ENCODE peak calls at places on chromosome 16, in ten cellular contexts. L, R, E, Z, B, U, K, T, P and H are unnamed samples.

GRCh38 chr16:70158261-70158939 is 15.2 kb upstream of the CLEC18C start:
- DNase-seq in K (peak), B (no peak), P (no peak), L (no peak), Z (no peak), T (no peak), U (no peak), E (no peak), R (no peak), H (no peak)

GRCh38 chr16:68642436-68643064 is 2.6 kb upstream of the CDH3 start:
- DNase-seq in Z (peak), L (no peak), E (peak), T (no peak), K (peak), B (no peak), R (peak), P (no peak), U (peak), H (no peak)

GRCh38 chr16:3651461-3652372 is 2.8 kb upstream of the DNASE1 start:
- DNase-seq in U (no peak), T (no peak), B (no peak), P (no peak), K (no peak), E (no peak), R (no peak), Z (no peak), L (no peak), H (no peak)

GRCh38 chr16:61936522-61936921 is 99.7 kb downstream of the CDH8 start:
- DNase-seq in L (no peak), R (no peak), B (no peak), K (peak), P (no peak), E (no peak), U (no peak), Z (peak), T (no peak), H (peak)

GRCh38 chr16:24165273-24165672 is 90.9 kb upstream of the CACNG3 start:
- DNase-seq in K (no peak), L (no peak), B (no peak), U (no peak), P (no peak), T (no peak), E (no peak), R (no peak), Z (no peak), H (no peak)

GRCh38 chr16:4736546-4736945 is 2.2 kb downstream of the DNAAF8 start:
- DNase-seq in K (no peak), Z (no peak), R (no peak), B (no peak), P (no peak), T (no peak), U (no peak), L (no peak), E (no peak), H (no peak)

GRCh38 chr16:71262391-71262790 is 26.8 kb downstream of the CMTR2 start:
- DNase-seq in T (no peak), B (no peak), R (no peak), U (no peak), E (no peak), P (no peak), Z (no peak), K (no peak), L (no peak), H (no peak)

GRCh38 chr16:9428355-9429005 is 337.0 kb downstream of the HAPSTR1 start:
- DNase-seq in R (no peak), L (no peak), E (no peak), P (no peak), T (no peak), Z (no peak), U (no peak), K (no peak), B (no peak), H (no peak)

GRCh38 chr16:12903325-12904040 is 2.1 kb downstream of the SHISA9 start:
- DNase-seq in L (no peak), T (no peak), K (peak), U (no peak), Z (peak), R (peak), E (no peak), B (no peak), P (no peak), H (no peak)

GRCh38 chr16:897200-897543 is 73.6 kb downstream of the LMF1 start:
- DNase-seq in T (no peak), Z (no peak), L (no peak), B (no peak), K (no peak), P (no peak), U (no peak), E (no peak), R (no peak), H (no peak)
- TF ChIP-seq CTCF in T (no peak), Z (no peak), L (no peak), B (no peak), K (peak), P (no peak), U (no peak), E (no peak), R (no peak), H (no peak)

DNA sequence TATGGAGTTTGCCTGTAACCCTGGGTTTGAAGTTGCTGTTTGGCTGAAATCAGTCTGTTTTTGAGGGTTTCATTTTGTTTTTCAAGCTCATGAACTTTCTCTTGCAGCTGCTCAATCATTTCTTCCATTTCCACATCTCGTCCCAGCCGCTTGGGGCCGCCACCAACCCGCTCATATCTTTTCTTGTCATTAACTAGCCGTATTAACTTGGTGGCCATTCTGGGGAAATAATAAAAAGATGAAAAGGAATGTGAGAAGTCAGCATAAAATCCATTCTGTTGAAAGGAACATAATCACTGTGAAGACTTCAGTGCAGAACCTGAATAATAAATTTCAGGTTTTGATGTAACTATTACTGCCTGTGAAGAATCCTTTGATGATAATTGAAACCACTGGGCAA is 11.5 kb downstream of the RPGRIP1L start:
- DNase-seq in U (peak), E (peak), B (no peak), Z (peak), P (no peak), T (no peak), K (peak), R (no peak), L (no peak), H (peak)
- TF ChIP-seq CTCF in U (peak), E (peak), B (no peak), Z (peak), P (no peak), T (no peak), K (peak), R (peak), L (no peak), H (no peak)

GRCh38 chr16:2056077-2056476 is 8.3 kb downstream of the TSC2 start:
- DNase-seq in R (no peak), Z (no peak), L (no peak), T (no peak), E (no peak), B (peak), K (no peak), U (no peak), P (no peak), H (no peak)
- TF ChIP-seq CTCF in R (no peak), Z (no peak), L (no peak), T (peak), E (no peak), B (peak), K (peak), U (no peak), P (no peak), H (no peak)

GRCh38 chr16:6969594-6969993 is 363.1 kb upstream of the RBFOX1 start:
- DNase-seq in P (no peak), K (peak), B (no peak), Z (no peak), T (no peak), E (no peak), L (no peak), U (no peak), R (no peak), H (no peak)
- TF ChIP-seq CTCF in P (no peak), K (peak), B (no peak), Z (no peak), T (no peak), E (no peak), L (no peak), U (no peak), R (peak), H (no peak)

GRCh38 chr16:56260378-56260987 is 69.2 kb downstream of the GNAO1 start:
- DNase-seq in L (no peak), K (peak), E (no peak), B (no peak), T (no peak), P (peak), R (no peak), Z (no peak), U (no peak), H (no peak)
- TF ChIP-seq CTCF in L (no peak), K (no peak), E (no peak), B (no peak), T (no peak), P (no peak), R (no peak), Z (no peak), U (no peak), H (no peak)

GRCh38 chr16:67562526-67562917 is at the start of gene CTCF:
- DNase-seq in Z (peak), K (peak), B (peak), P (peak), L (peak), U (peak), E (peak), T (peak), R (no peak), H (peak)

GRCh38 chr16:67561824-67562525 is 351 bp upstream of the CTCF start:
- DNase-seq in P (peak), R (peak), B (peak), L (peak), K (peak), Z (peak), U (peak), T (peak), E (peak), H (peak)

GRCh38 chr16:67561501-67561823 is 864 bp upstream of the CTCF start:
- DNase-seq in R (no peak), U (no peak), K (peak), L (no peak), P (no peak), B (no peak), T (no peak), E (no peak), Z (no peak), H (no peak)

GRCh38 chr16:67563708-67564468 is 1.6 kb downstream of the CTCF start:
- DNase-seq in K (peak), T (peak), P (no peak), Z (no peak), E (peak), L (no peak), B (peak), R (no peak), U (peak), H (peak)

GRCh38 chr16:67562918-67563707 is 787 bp downstream of the CTCF start:
- DNase-seq in L (peak), B (peak), Z (peak), E (peak), U (peak), K (peak), P (peak), T (no peak), R (peak), H (peak)
- TF ChIP-seq CTCF in L (peak), B (no peak), Z (peak), E (no peak), U (peak), K (peak), P (peak), T (no peak), R (no peak), H (no peak)

DNA sequence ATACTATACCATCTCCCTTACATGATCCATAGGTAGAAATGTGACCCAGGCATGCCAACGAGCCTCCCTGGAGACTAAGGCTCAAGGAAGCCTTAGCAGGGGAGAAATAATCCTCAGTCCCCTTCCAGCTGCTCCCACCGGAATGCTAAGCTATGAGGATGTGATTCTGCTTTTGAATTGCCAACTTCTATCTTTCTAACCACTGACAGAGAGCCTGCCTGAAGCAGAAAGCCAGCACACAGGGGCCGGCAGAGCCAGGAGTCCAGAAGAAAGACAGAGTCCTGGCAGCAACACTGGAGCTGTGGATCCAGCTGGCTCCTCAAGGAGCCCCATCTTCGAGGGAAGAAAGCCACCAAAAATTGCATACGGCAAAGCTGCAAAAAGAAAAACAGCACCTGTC is 579.6 kb upstream of the CDH5 start:
- DNase-seq in B (peak), U (no peak), K (no peak), L (no peak), E (no peak), T (no peak), R (no peak), P (no peak), Z (no peak), H (no peak)
- TF ChIP-seq CTCF in B (no peak), U (no peak), K (no peak), L (no peak), E (no peak), T (no peak), R (no peak), P (no peak), Z (no peak), H (no peak)

DNA sequence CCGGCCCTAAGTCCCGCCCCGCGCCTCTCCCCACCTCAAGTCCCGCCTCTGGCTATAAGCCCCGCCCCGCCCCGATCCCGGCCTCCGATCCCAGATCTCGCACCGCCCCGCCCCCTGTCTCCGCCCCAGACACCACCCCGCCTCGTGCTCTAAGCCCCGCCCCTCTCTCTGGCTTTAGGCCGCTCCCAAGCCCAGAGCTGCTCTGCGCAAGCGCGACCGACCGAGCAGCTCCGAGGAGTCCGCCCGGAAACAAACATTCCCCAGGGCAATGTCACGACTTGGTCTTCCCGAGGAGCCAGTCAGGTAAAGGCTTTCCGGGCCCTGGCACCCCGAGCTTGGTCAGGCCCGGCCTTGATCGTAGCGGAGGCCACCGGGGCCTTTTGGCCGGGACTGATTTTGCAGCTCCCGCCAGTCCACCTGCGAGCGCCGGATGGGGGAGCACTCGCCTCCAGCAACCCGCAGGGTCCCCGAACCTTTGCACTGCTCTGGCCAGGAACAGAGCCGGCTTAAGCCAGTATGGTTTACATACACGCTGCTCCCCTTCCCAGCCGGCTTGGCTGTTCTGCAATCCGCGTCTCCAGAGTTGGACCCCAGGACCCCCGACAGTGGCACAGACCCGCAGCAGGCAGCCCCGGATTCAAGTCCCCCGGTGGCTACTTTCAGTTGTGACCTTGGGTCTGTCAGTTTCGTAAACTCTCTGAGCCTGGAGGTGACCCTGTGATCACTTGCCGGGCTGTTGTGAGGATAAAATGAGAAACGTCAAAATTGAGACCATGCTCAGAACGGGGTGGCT is at the start of gene NUDT7:
- DNase-seq in R (peak), K (peak), L (peak), B (peak), Z (peak), T (peak), U (peak), E (peak), P (peak), H (peak)
- TF ChIP-seq CTCF in R (no peak), K (peak), L (no peak), B (peak), Z (no peak), T (peak), U (peak), E (peak), P (no peak), H (no peak)